ENCODE peak calls at places on chromosomes 2 and 18, in nine cellular contexts. Y is CD8-positive, alpha-beta memory T cell; A is body of pancreas; M is left ventricle myocardium inferior; U is right atrium auricular region; T is aorta; V is pancreas; H is K562; I is ovary. Q is an unnamed sample.

GRCh38 chr18:23580677-23581367 is 5.5 kb downstream of the NPC1 start:
- DNase-seq in M (no peak), Y (no peak), T (no peak), V (no peak), I (no peak), U (no peak), A (no peak), H (no peak), Q (peak; percentile 34)

GRCh38 chr2:61178603-61179545 is 16.9 kb downstream of the C2orf74 start:
- DNase-seq in Y (no peak), V (peak; percentile 18), I (no peak), H (no peak), U (no peak), A (no peak), T (no peak), M (no peak), Q (peak; percentile 40)

GRCh38 chr2:43152186-43152585 is 74.2 kb downstream of the ZFP36L2 start:
- DNase-seq in U (no peak), I (no peak), A (no peak), Y (no peak), V (no peak), H (no peak), T (no peak), M (no peak), Q (no peak)

GRCh38 chr18:10015941-10016819 is 102.4 kb downstream of the VAPA start:
- DNase-seq in Y (no peak), V (no peak), H (no peak), T (no peak), I (peak; percentile 55), A (no peak), M (no peak), U (no peak), Q (no peak)

GRCh38 chr2:134275058-134275862 is 21.4 kb downstream of the MGAT5 start:
- DNase-seq in H (no peak), A (no peak), V (no peak), Y (no peak), I (no peak), T (no peak), U (no peak), M (no peak), Q (no peak)

GRCh38 chr2:236578411-236578846 is 8.8 kb downstream of the ACKR3 start:
- DNase-seq in U (no peak), T (no peak), V (no peak), Y (no peak), A (no peak), M (no peak), H (no peak), I (no peak), Q (no peak)

GRCh38 chr2:11967946-11968465 is 221.6 kb downstream of the LPIN1 start:
- DNase-seq in U (no peak), Y (no peak), M (peak; percentile 79), I (no peak), V (no peak), A (no peak), H (peak; percentile 94), T (no peak), Q (no peak)

GRCh38 chr2:121000804-121001203 is 265.1 kb downstream of the GLI2 start:
- DNase-seq in Y (no peak), T (no peak), M (no peak), A (no peak), V (no peak), U (no peak), H (no peak), I (no peak), Q (no peak)

GRCh38 chr2:239106314-239106908 is 258.5 kb downstream of the TWIST2 start:
- DNase-seq in V (no peak), I (no peak), A (no peak), Y (no peak), T (no peak), M (peak; percentile 42), H (peak; percentile 34), U (no peak), Q (peak; percentile 43)

GRCh38 chr18:9741821-9742541 is 33.9 kb downstream of the RAB31 start:
- DNase-seq in H (no peak), U (peak; percentile 70), A (no peak), I (no peak), T (peak; percentile 87), Y (no peak), V (no peak), M (no peak), Q (no peak)

GRCh38 chr2:226159875-226160479 is 639.6 kb downstream of the IRS1 start:
- DNase-seq in U (no peak), A (no peak), V (no peak), Y (no peak), T (no peak), M (no peak), H (no peak), I (no peak), Q (no peak)

GRCh38 chr2:162890690-162891311 is 52.2 kb upstream of the KCNH7 start:
- DNase-seq in H (peak; percentile 18), I (peak; percentile 16), M (no peak), T (no peak), A (peak; percentile 30), V (peak; percentile 4), U (no peak), Y (no peak), Q (peak; percentile 52)

GRCh38 chr2:9178110-9178904 is 28.3 kb upstream of the ASAP2 start:
- DNase-seq in U (no peak), T (no peak), Y (no peak), V (peak; percentile 39), M (no peak), A (peak; percentile 31), I (no peak), H (no peak), Q (peak; percentile 75)

GRCh38 chr2:128438091-128438490 is 119.4 kb upstream of the HS6ST1 start:
- DNase-seq in A (peak; percentile 7), Y (no peak), I (peak; percentile 10), M (no peak), T (peak; percentile 74), U (peak; percentile 42), H (no peak), V (no peak), Q (no peak)

GRCh38 chr2:78992451-78992806 is 33.1 kb upstream of the REG3G start:
- DNase-seq in M (no peak), A (peak; percentile 53), Y (no peak), T (no peak), H (peak; percentile 14), I (no peak), V (peak; percentile 27), U (no peak), Q (no peak)

GRCh38 chr2:97995026-97995733 is 568 bp downstream of the TMEM131 start:
- DNase-seq in A (peak; percentile 60), Y (peak; percentile 41), I (peak; percentile 26), M (peak; percentile 44), V (peak; percentile 47), U (no peak), H (peak; percentile 73), T (peak; percentile 84), Q (peak; percentile 61)

GRCh38 chr2:48607307-48608014 is 10.2 kb upstream of the GTF2A1L start:
- DNase-seq in U (no peak), M (no peak), V (no peak), H (peak; percentile 45), T (no peak), Y (no peak), A (no peak), I (no peak), Q (no peak)

GRCh38 chr2:99481941-99482340 is 7.9 kb downstream of the REV1 start:
- DNase-seq in H (no peak), U (no peak), A (peak; percentile 33), T (no peak), Y (no peak), I (no peak), M (no peak), V (peak; percentile 11), Q (peak; percentile 49)

GRCh38 chr2:95149397-95149984 is 10.2 kb downstream of the ZNF514 start:
- DNase-seq in T (no peak), A (no peak), I (no peak), M (no peak), V (no peak), H (no peak), Y (no peak), U (no peak), Q (no peak)
- H3K9me3 ChIP-seq in T (peaks cover 46% of the 10 kb centered on the region), A (no peaks in the 10 kb centered on the region), I (peaks cover 6% of the 10 kb centered on the region), M (peaks cover 98% of the 10 kb centered on the region), V (no peaks in the 10 kb centered on the region), H (peaks cover 32% of the 10 kb centered on the region), Y (peaks cover 62% of the 10 kb centered on the region), U (peaks cover 48% of the 10 kb centered on the region), Q (peaks cover 6% of the 10 kb centered on the region)

GRCh38 chr2:287471-287885 is 413 bp downstream of the ALKAL2 start:
- DNase-seq in T (peak; percentile 81), Y (no peak), I (peak; percentile 49), M (no peak), V (no peak), H (no peak), U (no peak), A (no peak), Q (no peak)

GRCh38 chr2:288002-288742 is at the start of gene ALKAL2:
- DNase-seq in V (no peak), I (peak; percentile 28), T (peak; percentile 80), H (no peak), U (no peak), M (no peak), Y (no peak), A (peak; percentile 44), Q (no peak)

GRCh38 chr2:289362-290089 is 1.6 kb upstream of the ALKAL2 start:
- DNase-seq in U (no peak), T (peak; percentile 79), I (peak; percentile 58), H (peak; percentile 69), M (no peak), A (peak; percentile 71), Y (no peak), V (peak; percentile 60), Q (no peak)

GRCh38 chr2:290090-290722 is 2.3 kb upstream of the ALKAL2 start:
- DNase-seq in I (peak; percentile 83), H (peak; percentile 82), T (peak; percentile 93), V (peak; percentile 79), A (peak; percentile 86), U (no peak), Y (peak; percentile 28), M (peak; percentile 62), Q (peak; percentile 66)

GRCh38 chr2:288743-289361 is 961 bp upstream of the ALKAL2 start:
- DNase-seq in M (no peak), T (peak; percentile 76), U (no peak), A (peak; percentile 58), H (no peak), Y (no peak), I (peak; percentile 63), V (peak; percentile 66), Q (no peak)
- H3K4me3 ChIP-seq in M (peak overlapping the region; percentile 69), T (peak overlapping the region; percentile 4), U (peak overlapping the region; percentile 56), A (peak overlapping the region; percentile 33), H (no peak overlapping the region), Y (no peak overlapping the region), I (peak overlapping the region; percentile 62), V (peak overlapping the region; percentile 69), Q (peak overlapping the region; percentile 34)

GRCh38 chr2:167972746-167973145 is 274.6 kb downstream of the STK39 start:
- DNase-seq in T (no peak), Y (no peak), A (no peak), V (no peak), U (no peak), I (no peak), H (no peak), M (no peak), Q (no peak)
- H3K9me3 ChIP-seq in T (no peaks in the 10 kb centered on the region), Y (no peaks in the 10 kb centered on the region), A (no peaks in the 10 kb centered on the region), V (no peaks in the 10 kb centered on the region), U (no peaks in the 10 kb centered on the region), I (no peaks in the 10 kb centered on the region), H (peaks cover 4% of the 10 kb centered on the region), M (peaks cover 11% of the 10 kb centered on the region), Q (peaks cover 1% of the 10 kb centered on the region)

DNA sequence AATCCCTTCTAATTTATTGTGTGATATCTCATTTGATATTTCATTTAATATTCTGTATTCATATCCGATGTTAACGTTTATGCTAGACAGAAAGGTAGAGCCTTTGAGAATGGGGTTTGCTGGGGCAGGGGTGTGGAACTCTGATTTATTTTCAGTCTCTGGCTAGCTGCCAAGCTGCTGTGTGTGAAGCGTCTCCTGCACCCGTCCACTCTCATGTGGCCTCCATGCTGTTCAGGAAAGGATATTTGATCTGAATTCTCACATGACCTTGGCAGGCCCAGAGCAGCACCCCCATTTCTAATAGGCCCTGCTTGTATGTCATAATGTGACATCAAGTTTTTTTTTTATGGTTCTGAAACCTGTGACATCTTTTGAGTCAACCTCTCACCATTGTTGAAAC is 1.6 kb downstream of the IL1R1 start:
- DNase-seq in T (no peak), Y (no peak), V (no peak), I (no peak), H (no peak), U (no peak), A (no peak), M (no peak), Q (no peak)
- H3K4me3 ChIP-seq in T (no peak overlapping the region), Y (no peak overlapping the region), V (peak overlapping the region; percentile 72), I (no peak overlapping the region), H (no peak overlapping the region), U (peak overlapping the region; percentile 70), A (no peak overlapping the region), M (peak overlapping the region; percentile 78), Q (no peak overlapping the region)